ENCODE peak calls at places on chromosomes 7 and 10, in eight cellular contexts. F, L, C, A, N, T, O and X are unnamed samples.

GRCh38 chr10:44516941-44517340 is 132.0 kb upstream of the CXCL12 start:
- DNase-seq in F (no peak), L (no peak), C (peak), A (no peak), N (no peak), T (no peak), O (no peak), X (no peak)

GRCh38 chr7:6430271-6430940 is 17.3 kb downstream of the DAGLB start:
- DNase-seq in F (no peak), L (no peak), C (peak), A (peak), N (peak), T (no peak), O (no peak), X (no peak)

GRCh38 chr7:136718191-136718590 is 150.3 kb upstream of the CHRM2 start:
- DNase-seq in F (no peak), L (no peak), C (no peak), A (no peak), N (no peak), T (no peak), O (no peak), X (no peak)

GRCh38 chr7:129781856-129782256 is 170.3 kb downstream of the NRF1 start:
- DNase-seq in F (no peak), L (no peak), C (no peak), A (no peak), N (no peak), T (no peak), O (no peak), X (no peak)

GRCh38 chr7:55117286-55117685 is 98.5 kb downstream of the EGFR start:
- DNase-seq in F (no peak), L (no peak), C (no peak), A (no peak), N (no peak), T (no peak), O (no peak), X (no peak)

GRCh38 chr10:6279540-6280267 is 77.0 kb downstream of the PFKFB3 start:
- DNase-seq in F (no peak), L (peak), C (peak), A (no peak), N (peak), T (no peak), O (no peak), X (peak)

GRCh38 chr10:84177541-84178386 is 4.2 kb downstream of the GPR15LG start:
- DNase-seq in F (no peak), L (no peak), C (no peak), A (peak), N (no peak), T (no peak), O (peak), X (no peak)

GRCh38 chr7:20798694-20799121 is 12.0 kb upstream of the SP8 start:
- DNase-seq in F (no peak), L (no peak), C (peak), A (no peak), N (no peak), T (no peak), O (no peak), X (no peak)

GRCh38 chr10:30784896-30785605 is 155.5 kb upstream of the LYZL2 start:
- DNase-seq in F (no peak), L (peak), C (peak), A (no peak), N (peak), T (peak), O (peak), X (no peak)

GRCh38 chr7:142749218-142749993 is at the start of gene PRSS1:
- DNase-seq in F (no peak), L (peak), C (no peak), A (no peak), N (no peak), T (no peak), O (no peak), X (no peak)

GRCh38 chr7:107725138-107725740 is 18.7 kb upstream of the CBLL1 start:
- DNase-seq in F (peak), L (peak), C (peak), A (peak), N (peak), T (peak), O (no peak), X (peak)

GRCh38 chr10:89147256-89147655 is 59.9 kb downstream of the CH25H start:
- DNase-seq in F (peak), L (no peak), C (no peak), A (no peak), N (peak), T (no peak), O (no peak), X (peak)

GRCh38 chr7:27151341-27151944 is 940 bp downstream of the HOXA3 start:
- DNase-seq in F (no peak), L (peak), C (no peak), A (no peak), N (no peak), T (peak), O (peak), X (no peak)

GRCh38 chr7:32427769-32428291 is 62.4 kb downstream of the LSM5 start:
- DNase-seq in F (no peak), L (peak), C (peak), A (peak), N (peak), T (peak), O (peak), X (peak)

GRCh38 chr10:131453772-131454634 is 142.5 kb upstream of the TCERG1L start:
- DNase-seq in F (no peak), L (peak), C (peak), A (peak), N (no peak), T (peak), O (peak), X (no peak)

DNA sequence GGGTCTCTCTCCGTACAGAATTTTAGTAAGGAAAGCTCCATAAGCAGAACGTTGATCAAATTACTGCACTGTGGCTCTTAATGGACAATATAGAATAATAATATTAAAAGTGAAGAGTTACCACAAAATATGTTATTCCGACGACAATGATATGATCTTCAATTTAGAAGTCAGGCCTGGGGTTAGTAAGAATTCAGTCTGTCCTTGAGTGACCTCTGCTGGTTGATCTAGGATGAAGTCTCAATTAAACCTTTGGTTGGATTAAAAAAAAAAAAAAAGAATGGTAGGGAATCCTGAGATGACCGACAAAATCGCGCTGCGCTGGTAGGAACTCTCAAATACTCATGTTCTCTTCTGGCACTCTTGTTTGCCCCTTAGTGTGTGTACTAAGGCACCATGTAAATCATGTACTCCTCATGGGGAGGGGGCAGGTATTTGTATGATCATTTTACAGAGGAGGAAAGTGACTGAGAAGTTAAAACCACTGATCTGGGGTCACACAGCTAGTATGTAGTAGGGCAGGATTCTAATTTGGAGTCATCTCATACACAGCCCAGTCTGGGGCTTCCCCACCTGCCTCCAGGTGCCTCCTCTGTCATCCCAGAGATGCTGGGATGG is 161.3 kb upstream of the NPVF start:
- DNase-seq in F (no peak), L (peak), C (peak), A (peak), N (peak), T (no peak), O (no peak), X (peak)
- TF ChIP-seq CTCF in F (peak), L (peak), C (peak), A (peak), N (peak), T (peak), O (peak), X (peak)

DNA sequence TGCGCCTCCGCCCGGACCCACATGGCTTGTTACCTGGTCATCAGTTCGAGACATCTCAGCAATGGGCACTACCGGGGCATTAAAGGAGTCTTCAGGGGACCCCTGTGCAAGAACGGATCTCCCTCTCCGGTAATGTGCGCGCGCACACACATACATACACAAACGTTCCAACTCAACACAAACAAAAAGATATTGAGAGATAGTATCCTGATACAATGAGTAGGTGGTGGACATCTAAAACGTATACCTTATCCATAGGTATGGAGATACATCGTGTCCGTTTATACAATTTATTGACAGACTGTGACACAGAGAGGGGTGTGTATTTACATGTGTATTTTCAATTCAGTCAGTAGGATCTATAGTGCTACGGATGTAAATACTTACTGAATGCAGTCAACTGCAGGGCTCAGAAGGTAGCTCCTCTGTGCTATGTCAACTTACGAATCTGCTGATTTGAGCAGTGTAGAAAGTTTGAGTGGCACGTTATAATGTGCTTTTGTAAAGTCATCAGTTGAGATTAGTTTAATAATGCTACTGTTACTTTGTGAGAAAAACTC is 536 bp downstream of the ZNF804B start:
- DNase-seq in F (no peak), L (peak), C (no peak), A (no peak), N (no peak), T (no peak), O (no peak), X (no peak)
- H3K4me3 ChIP-seq in F (no peak), L (peak), C (peak), A (no peak), N (no peak), T (no peak), O (peak), X (peak)

DNA sequence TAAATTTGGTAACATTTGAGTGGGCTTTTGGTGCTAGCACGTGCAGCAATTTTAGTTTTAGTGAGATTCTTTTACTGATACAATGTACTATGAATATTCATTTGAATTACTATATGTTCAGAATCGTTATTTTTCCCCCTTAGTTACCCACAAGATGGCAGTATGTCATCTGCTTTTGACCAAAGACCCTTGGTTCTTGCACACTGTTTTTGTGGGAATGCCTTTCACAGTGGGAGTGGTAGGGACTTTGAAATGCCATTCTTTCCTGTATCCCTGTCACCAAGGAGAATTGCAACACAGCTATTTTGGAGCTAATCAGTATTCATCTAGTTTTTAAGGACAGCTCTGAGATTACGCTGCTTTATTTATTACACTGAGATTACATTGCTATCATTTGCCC is 40.6 kb downstream of the SEC23IP start:
- DNase-seq in F (no peak), L (no peak), C (peak), A (peak), N (peak), T (no peak), O (no peak), X (peak)
- TF ChIP-seq CTCF in F (peak), L (no peak), C (peak), A (peak), N (peak), T (no peak), O (no peak), X (peak)

GRCh38 chr10:79155301-79156081 is 86.7 kb downstream of the ZMIZ1 start:
- DNase-seq in F (no peak), L (peak), C (no peak), A (peak), N (peak), T (no peak), O (peak), X (no peak)
- H3K4me3 ChIP-seq in F (no peak), L (no peak), C (no peak), A (no peak), N (no peak), T (no peak), O (no peak), X (no peak)

GRCh38 chr10:3118621-3119020 is 51.3 kb downstream of the PFKP start:
- DNase-seq in F (no peak), L (no peak), C (no peak), A (no peak), N (no peak), T (no peak), O (no peak), X (no peak)

GRCh38 chr10:3117486-3117885 is 50.1 kb downstream of the PFKP start:
- DNase-seq in F (no peak), L (no peak), C (no peak), A (no peak), N (no peak), T (no peak), O (no peak), X (no peak)

GRCh38 chr10:3122034-3122433 is 50.5 kb downstream of the PITRM1 start:
- DNase-seq in F (no peak), L (no peak), C (no peak), A (no peak), N (no peak), T (no peak), O (no peak), X (no peak)

GRCh38 chr10:3122486-3123205 is 49.9 kb downstream of the PITRM1 start:
- DNase-seq in F (no peak), L (no peak), C (no peak), A (no peak), N (no peak), T (no peak), O (no peak), X (no peak)

DNA sequence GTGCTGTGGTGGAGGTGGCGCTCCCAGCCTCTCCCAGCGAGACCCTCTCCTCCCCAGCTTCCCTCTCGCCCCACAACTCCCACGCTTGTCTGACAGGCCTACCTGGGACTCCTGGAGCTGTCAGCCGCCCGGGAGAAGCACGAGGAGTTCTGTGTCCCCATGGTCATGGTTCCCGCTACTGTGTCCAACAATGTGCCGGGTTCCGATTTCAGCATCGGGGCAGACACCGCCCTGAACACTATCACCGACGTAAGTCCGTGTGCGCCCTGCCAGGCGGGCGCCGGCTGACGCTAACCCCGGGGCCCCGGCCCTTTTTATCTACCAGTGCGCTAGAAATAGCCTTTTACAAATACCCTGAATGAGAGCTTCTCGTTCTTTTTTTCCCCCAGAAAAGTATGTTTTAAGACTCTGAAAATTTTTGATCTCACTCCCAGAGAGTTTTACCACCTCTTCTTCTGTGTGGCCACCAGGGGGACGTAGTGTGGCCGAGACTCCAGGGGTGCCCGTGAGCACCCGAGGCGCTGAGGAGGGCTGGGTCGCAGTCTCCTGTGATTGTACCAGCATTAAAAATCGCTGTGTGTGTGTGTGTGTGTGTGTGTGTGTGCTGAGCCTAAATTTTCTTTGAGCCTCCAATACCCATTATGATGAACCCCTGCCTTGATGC is 52.6 kb downstream of the PFKP start:
- DNase-seq in F (no peak), L (no peak), C (peak), A (peak), N (peak), T (no peak), O (no peak), X (no peak)
- TF ChIP-seq CTCF in F (peak), L (no peak), C (peak), A (peak), N (peak), T (no peak), O (peak), X (peak)

GRCh38 chr7:148983220-148984146 is 44.8 kb downstream of the PDIA4 start:
- DNase-seq in F (no peak), L (peak), C (peak), A (peak), N (peak), T (peak), O (no peak), X (peak)

GRCh38 chr7:148978091-148978490 is 50.2 kb downstream of the PDIA4 start:
- DNase-seq in F (no peak), L (no peak), C (no peak), A (no peak), N (no peak), T (no peak), O (no peak), X (no peak)

GRCh38 chr7:148975896-148976295 is 52.4 kb downstream of the PDIA4 start:
- DNase-seq in F (no peak), L (no peak), C (no peak), A (no peak), N (no peak), T (no peak), O (no peak), X (no peak)

GRCh38 chr7:148982596-148983219 is 45.6 kb downstream of the PDIA4 start:
- DNase-seq in F (no peak), L (peak), C (peak), A (peak), N (peak), T (peak), O (no peak), X (no peak)

DNA sequence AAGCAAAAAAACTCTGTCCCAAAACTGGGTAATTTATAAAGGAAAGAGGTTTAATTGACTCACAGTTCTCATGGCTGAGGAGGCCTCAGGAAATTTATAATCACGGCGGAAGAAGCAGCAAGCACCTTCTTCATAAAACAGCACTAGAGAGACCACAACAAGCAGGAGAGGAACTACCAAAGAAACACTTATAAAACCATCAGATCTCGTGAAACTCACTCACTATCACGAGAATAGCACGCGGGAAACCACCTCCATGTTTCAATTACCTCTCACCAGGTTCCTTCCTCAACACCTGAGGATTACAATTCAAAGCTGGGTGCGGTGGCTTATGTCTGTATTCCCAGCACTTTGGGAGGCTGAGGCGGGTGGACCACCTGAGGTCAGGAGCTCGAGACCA is 48.5 kb downstream of the PDIA4 start:
- DNase-seq in F (no peak), L (no peak), C (no peak), A (no peak), N (no peak), T (no peak), O (no peak), X (no peak)
- H3K4me3 ChIP-seq in F (no peak), L (no peak), C (no peak), A (no peak), N (no peak), T (no peak), O (no peak), X (no peak)

GRCh38 chr7:34596887-34597286 is 61.1 kb upstream of the NPSR1 start:
- DNase-seq in F (no peak), L (no peak), C (peak), A (no peak), N (no peak), T (no peak), O (no peak), X (no peak)
- TF ChIP-seq CTCF in F (no peak), L (no peak), C (peak), A (peak), N (peak), T (no peak), O (peak), X (peak)

GRCh38 chr10:95392250-95392584 is 101.4 kb upstream of the PDLIM1 start:
- DNase-seq in F (no peak), L (no peak), C (no peak), A (no peak), N (no peak), T (no peak), O (no peak), X (no peak)
- H3K4me3 ChIP-seq in F (no peak), L (no peak), C (no peak), A (no peak), N (no peak), T (no peak), O (no peak), X (no peak)